ENCODE peak calls at places on chromosome 16, in nine cellular contexts. J is CD8-positive, alpha-beta T cell; L is A549; D is tibial nerve; E is astrocyte; K is GM23248; B is CD4-positive, CD25-positive, alpha-beta regulatory T cell; S is adrenal gland; R is breast epithelium. N is an unnamed sample. For H3K9me3, the result is how much of the 10 kb centered on the place peaks cover.

GRCh38 chr16:81669473-81670350 is 109.4 kb upstream of the PLCG2 start:
- DNase-seq in J (no peak), L (no peak), D (no peak), E (no peak), K (no peak), B (no peak), S (no peak), R (no peak), N (no peak)

GRCh38 chr16:72241930-72242329 is 70.0 kb upstream of the PMFBP1 start:
- DNase-seq in J (no peak), L (peak), D (peak), E (peak), K (peak), B (no peak), S (peak), R (no peak), N (no peak)

GRCh38 chr16:56610017-56610608 is 1.7 kb downstream of the MT2A start:
- DNase-seq in J (peak), L (peak), D (peak), E (peak), K (peak), B (peak), S (peak), R (peak), N (no peak)

GRCh38 chr16:50530277-50531236 is 17.6 kb upstream of the NKD1 start:
- DNase-seq in J (no peak), L (no peak), D (no peak), E (no peak), K (no peak), B (no peak), S (peak), R (peak), N (peak)

GRCh38 chr16:2751577-2752034 is 832 bp upstream of the SRRM2 start:
- DNase-seq in J (no peak), L (peak), D (no peak), E (no peak), K (no peak), B (no peak), S (no peak), R (no peak), N (no peak)

GRCh38 chr16:4801051-4801961 is 1.1 kb downstream of the ROGDI start:
- DNase-seq in J (no peak), L (no peak), D (no peak), E (no peak), K (no peak), B (no peak), S (no peak), R (no peak), N (no peak)

GRCh38 chr16:57113664-57114063 is 21.3 kb downstream of the CPNE2 start:
- DNase-seq in J (no peak), L (no peak), D (no peak), E (no peak), K (no peak), B (no peak), S (no peak), R (no peak), N (no peak)

GRCh38 chr16:85828166-85828565 is 28.7 kb downstream of the COX4I1 start:
- DNase-seq in J (no peak), L (no peak), D (no peak), E (no peak), K (no peak), B (no peak), S (no peak), R (no peak), N (no peak)

GRCh38 chr16:56851671-56852400 is 13.2 kb upstream of the SLC12A3 start:
- DNase-seq in J (no peak), L (no peak), D (no peak), E (no peak), K (peak), B (no peak), S (no peak), R (no peak), N (peak)

GRCh38 chr16:11084484-11085024 is 140.2 kb downstream of the CLEC16A start:
- DNase-seq in J (no peak), L (no peak), D (no peak), E (peak), K (peak), B (no peak), S (peak), R (no peak), N (no peak)

GRCh38 chr16:23509763-23510153 is 536 bp downstream of the GGA2 start:
- DNase-seq in J (peak), L (no peak), D (no peak), E (peak), K (peak), B (peak), S (peak), R (no peak), N (no peak)

GRCh38 chr16:84062734-84063640 is 20.4 kb upstream of the SLC38A8 start:
- DNase-seq in J (peak), L (peak), D (peak), E (peak), K (peak), B (peak), S (peak), R (peak), N (no peak)

GRCh38 chr16:3187798-3188674 is at the start of gene OR1F1:
- DNase-seq in J (peak), L (peak), D (no peak), E (peak), K (peak), B (peak), S (no peak), R (no peak), N (no peak)

GRCh38 chr16:508884-509736 is 18.4 kb upstream of the CAPN15 start:
- DNase-seq in J (no peak), L (no peak), D (no peak), E (no peak), K (no peak), B (no peak), S (no peak), R (no peak), N (peak)

GRCh38 chr16:25855818-25856217 is 164.1 kb downstream of the HS3ST4 start:
- DNase-seq in J (no peak), L (no peak), D (no peak), E (no peak), K (no peak), B (no peak), S (no peak), R (no peak), N (no peak)

GRCh38 chr16:51268237-51268636 is 117.2 kb upstream of the SALL1 start:
- DNase-seq in J (no peak), L (no peak), D (peak), E (no peak), K (no peak), B (no peak), S (no peak), R (no peak), N (no peak)

GRCh38 chr16:56517206-56517605 is 2.6 kb downstream of the BBS2 start:
- DNase-seq in J (no peak), L (no peak), D (no peak), E (no peak), K (no peak), B (no peak), S (no peak), R (no peak), N (no peak)

GRCh38 chr16:4389051-4389955 is 17.7 kb downstream of the VASN start:
- DNase-seq in J (no peak), L (no peak), D (no peak), E (no peak), K (peak), B (no peak), S (no peak), R (no peak), N (no peak)

GRCh38 chr16:84052071-84052622 is 9.6 kb upstream of the SLC38A8 start:
- DNase-seq in J (no peak), L (no peak), D (no peak), E (no peak), K (no peak), B (no peak), S (no peak), R (no peak), N (peak)

GRCh38 chr16:20166531-20167235 is 93.0 kb upstream of the GPR139 start:
- DNase-seq in J (no peak), L (no peak), D (no peak), E (no peak), K (no peak), B (no peak), S (no peak), R (no peak), N (no peak)

GRCh38 chr16:23388786-23389185 is 64.2 kb downstream of the COG7 start:
- DNase-seq in J (no peak), L (no peak), D (no peak), E (no peak), K (no peak), B (no peak), S (no peak), R (no peak), N (no peak)

GRCh38 chr16:70588565-70588964 is 57.8 kb upstream of the IL34 start:
- DNase-seq in J (no peak), L (no peak), D (no peak), E (peak), K (peak), B (no peak), S (no peak), R (no peak), N (no peak)

GRCh38 chr16:50970221-50970620 is 180.8 kb downstream of the SALL1 start:
- DNase-seq in J (no peak), L (no peak), D (no peak), E (no peak), K (no peak), B (no peak), S (no peak), R (no peak), N (no peak)

GRCh38 chr16:29825145-29826044 is 5.1 kb downstream of the MVP start:
- DNase-seq in J (no peak), L (peak), D (no peak), E (peak), K (peak), B (no peak), S (peak), R (no peak), N (no peak)

GRCh38 chr16:57357330-57358151 is 1.0 kb upstream of the CCL22 start:
- DNase-seq in J (no peak), L (no peak), D (no peak), E (no peak), K (no peak), B (no peak), S (no peak), R (no peak), N (no peak)

GRCh38 chr16:26765087-26765486 is 301.6 kb upstream of the C16orf82 start:
- DNase-seq in J (no peak), L (peak), D (no peak), E (no peak), K (peak), B (no peak), S (no peak), R (no peak), N (no peak)

GRCh38 chr16:50299508-50300105 is 33.3 kb downstream of the ADCY7 start:
- DNase-seq in J (no peak), L (no peak), D (no peak), E (no peak), K (no peak), B (no peak), S (no peak), R (no peak), N (peak)

GRCh38 chr16:50735629-50736122 is 6.2 kb upstream of the CYLD start:
- DNase-seq in J (no peak), L (no peak), D (no peak), E (no peak), K (no peak), B (no peak), S (peak), R (no peak), N (no peak)

GRCh38 chr16:35314298-35314697 is 1854.9 kb downstream of the TP53TG3F start:
- DNase-seq in J (no peak), L (no peak), D (no peak), E (no peak), K (no peak), B (no peak), S (no peak), R (no peak), N (no peak)

DNA sequence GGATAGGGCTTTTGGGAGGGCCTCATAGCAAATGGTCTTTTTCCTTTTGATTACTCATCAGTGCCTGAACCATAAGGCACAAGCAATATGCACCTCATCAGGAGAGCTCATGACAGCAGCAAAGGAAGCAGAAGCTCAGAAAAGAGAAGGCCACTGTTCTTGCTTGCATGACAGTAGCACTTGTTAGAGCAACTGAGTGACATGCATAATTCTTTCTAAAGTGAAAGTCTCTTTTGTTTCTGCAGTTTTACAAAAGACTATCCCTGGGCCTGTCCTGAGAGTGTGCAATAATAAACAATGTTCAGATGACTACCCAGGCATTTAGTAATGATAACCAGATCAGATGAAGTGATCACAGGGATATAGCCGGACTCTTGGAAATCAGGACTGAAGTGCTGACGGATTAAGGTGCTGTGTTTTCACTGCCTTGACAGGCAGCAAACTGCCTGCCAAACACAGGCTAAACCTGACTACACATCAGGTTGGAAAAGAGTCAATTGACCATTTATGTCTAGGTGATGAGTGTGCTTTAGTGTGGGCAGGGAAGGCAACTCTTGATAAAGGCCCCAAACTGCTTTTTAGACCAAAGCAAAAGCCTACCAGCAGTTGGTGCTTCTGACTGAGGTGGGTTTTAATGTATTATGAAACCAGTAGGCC is 1860.3 kb downstream of the TP53TG3F start:
- DNase-seq in J (no peak), L (no peak), D (no peak), E (no peak), K (no peak), B (no peak), S (no peak), R (no peak), N (no peak)
- H3K9me3 ChIP-seq in J (under half), L (under half), D (under half), E (under half), K (under half), B (under half), S (under half), R (under half), N (under half)

DNA sequence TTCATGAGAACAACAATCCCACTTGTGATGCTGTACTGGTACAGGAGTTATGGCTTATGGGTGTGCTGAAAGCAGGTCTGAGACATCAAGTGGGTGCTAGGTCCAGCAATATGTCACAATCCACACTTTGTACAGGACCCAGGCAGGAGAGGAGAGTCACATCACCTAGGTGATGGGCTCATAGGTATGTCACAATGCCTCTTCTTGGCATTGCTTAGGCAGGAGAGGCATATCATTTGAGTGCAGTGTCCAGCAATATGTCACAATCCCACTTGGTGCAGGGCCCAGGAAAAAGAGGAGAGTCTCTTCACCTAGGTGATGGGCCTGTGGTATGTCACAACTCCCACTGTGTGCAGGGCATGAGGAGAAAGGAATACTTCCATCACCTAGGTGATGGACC is 2110.0 kb downstream of the TP53TG3F start:
- DNase-seq in J (no peak), L (no peak), D (no peak), E (no peak), K (no peak), B (no peak), S (no peak), R (no peak), N (no peak)
- H3K9me3 ChIP-seq in J (under half), L (under half), D (under half), E (under half), K (under half), B (under half), S (under half), R (under half), N (under half)

GRCh38 chr16:48586083-48586482 is 23.9 kb downstream of the N4BP1 start:
- DNase-seq in J (no peak), L (no peak), D (no peak), E (no peak), K (no peak), B (no peak), S (no peak), R (no peak), N (no peak)
- H3K9me3 ChIP-seq in J (under half), L (under half), D (under half), E (under half), K (under half), B (under half), S (under half), R (under half), N (under half)

GRCh38 chr16:35788381-35788780 is 2329.0 kb downstream of the TP53TG3F start:
- DNase-seq in J (no peak), L (no peak), D (no peak), E (no peak), K (no peak), B (no peak), S (no peak), R (no peak), N (no peak)
- H3K9me3 ChIP-seq in J (under half), L (under half), D (under half), E (under half), K (under half), B (half or more), S (under half), R (under half), N (under half)

GRCh38 chr16:78994135-78994534 is 606.4 kb downstream of the MAF start:
- DNase-seq in J (no peak), L (no peak), D (no peak), E (no peak), K (no peak), B (no peak), S (no peak), R (no peak), N (no peak)
- H3K9me3 ChIP-seq in J (under half), L (under half), D (under half), E (under half), K (under half), B (under half), S (under half), R (under half), N (under half)

DNA sequence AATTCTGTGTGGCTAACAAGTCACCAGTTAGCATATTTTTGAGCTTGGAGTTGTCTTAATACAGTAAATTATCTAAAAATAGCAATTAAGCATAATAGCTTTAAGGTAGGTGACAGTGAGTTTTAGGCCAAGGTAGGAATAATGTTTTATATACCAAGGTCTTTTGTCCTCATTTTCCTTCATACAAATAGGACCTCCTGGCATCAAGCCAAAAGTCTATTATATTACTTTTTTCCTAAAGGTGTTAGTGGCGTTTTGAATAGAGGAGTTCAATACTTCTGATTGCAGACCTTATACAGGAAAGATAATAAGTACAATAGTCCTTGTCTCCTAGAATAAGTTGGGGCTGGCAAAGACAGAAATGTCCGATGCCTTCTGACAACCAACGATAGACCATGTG is 2277.7 kb downstream of the TP53TG3F start:
- DNase-seq in J (no peak), L (no peak), D (no peak), E (no peak), K (peak), B (no peak), S (no peak), R (no peak), N (no peak)
- H3K9me3 ChIP-seq in J (under half), L (under half), D (under half), E (under half), K (under half), B (half or more), S (under half), R (under half), N (under half)

GRCh38 chr16:63135069-63135468 is 1098.8 kb upstream of the CDH8 start:
- DNase-seq in J (no peak), L (no peak), D (no peak), E (no peak), K (no peak), B (no peak), S (no peak), R (no peak), N (no peak)

GRCh38 chr16:63129411-63130125 is 1093.3 kb upstream of the CDH8 start:
- DNase-seq in J (no peak), L (no peak), D (no peak), E (no peak), K (no peak), B (no peak), S (no peak), R (no peak), N (no peak)

GRCh38 chr16:63130942-63131341 is 1094.7 kb upstream of the CDH8 start:
- DNase-seq in J (no peak), L (no peak), D (no peak), E (no peak), K (no peak), B (no peak), S (no peak), R (no peak), N (no peak)

DNA sequence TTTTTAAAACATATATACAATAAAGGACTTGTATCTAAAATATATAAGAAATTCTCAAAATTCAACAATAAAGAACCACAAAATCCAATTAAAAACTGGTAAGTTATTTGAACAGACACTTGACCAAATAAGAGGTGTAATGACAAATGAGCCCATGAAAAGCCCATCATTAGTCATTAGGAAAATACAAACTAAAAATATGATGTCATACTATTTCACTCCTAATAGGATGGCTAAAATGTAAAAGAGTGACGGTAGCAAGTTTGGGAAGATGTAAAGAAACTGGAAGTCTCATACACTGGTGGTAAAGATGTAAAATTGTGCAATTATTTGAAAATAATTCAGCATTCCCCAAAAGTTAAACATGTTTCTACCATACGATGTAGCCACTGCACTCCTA is 1095.3 kb upstream of the CDH8 start:
- DNase-seq in J (no peak), L (no peak), D (no peak), E (no peak), K (no peak), B (no peak), S (no peak), R (no peak), N (no peak)
- H3K9me3 ChIP-seq in J (under half), L (under half), D (under half), E (under half), K (under half), B (under half), S (under half), R (under half), N (under half)

DNA sequence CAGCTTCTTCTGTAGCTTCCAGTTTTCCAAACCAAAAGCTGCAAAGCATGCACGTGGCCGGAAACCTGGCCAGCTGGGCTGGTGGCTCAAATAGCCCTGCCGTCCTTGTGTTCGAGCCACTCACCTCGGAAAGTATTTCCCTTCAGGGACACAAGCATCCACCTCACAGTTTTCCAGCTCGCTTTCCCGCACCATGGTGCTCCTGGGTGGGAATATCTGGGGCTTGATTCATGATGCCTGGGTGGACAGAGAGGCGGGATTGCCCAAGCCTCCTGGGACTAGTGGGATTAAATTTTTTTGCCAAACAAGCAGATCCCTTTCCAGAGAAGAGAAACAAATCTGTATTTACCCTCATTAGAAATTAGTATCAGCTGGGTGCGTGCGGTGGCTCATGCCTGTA is 7.1 kb upstream of the MVD start:
- DNase-seq in J (no peak), L (no peak), D (no peak), E (no peak), K (peak), B (no peak), S (no peak), R (no peak), N (no peak)
- H3K9me3 ChIP-seq in J (under half), L (under half), D (under half), E (under half), K (under half), B (under half), S (under half), R (under half), N (under half)

GRCh38 chr16:61576476-61576875 is 459.8 kb downstream of the CDH8 start:
- DNase-seq in J (no peak), L (no peak), D (no peak), E (no peak), K (no peak), B (no peak), S (no peak), R (no peak), N (no peak)

GRCh38 chr16:61581417-61582046 is 454.7 kb downstream of the CDH8 start:
- DNase-seq in J (no peak), L (no peak), D (no peak), E (no peak), K (no peak), B (no peak), S (no peak), R (no peak), N (no peak)

GRCh38 chr16:61575617-61576016 is 460.6 kb downstream of the CDH8 start:
- DNase-seq in J (no peak), L (no peak), D (no peak), E (no peak), K (no peak), B (no peak), S (no peak), R (no peak), N (no peak)

GRCh38 chr16:61580579-61580978 is 455.7 kb downstream of the CDH8 start:
- DNase-seq in J (peak), L (no peak), D (no peak), E (no peak), K (no peak), B (no peak), S (no peak), R (no peak), N (no peak)

GRCh38 chr16:61579195-61579594 is 457.0 kb downstream of the CDH8 start:
- DNase-seq in J (no peak), L (no peak), D (no peak), E (no peak), K (no peak), B (no peak), S (no peak), R (no peak), N (no peak)
- H3K9me3 ChIP-seq in J (under half), L (under half), D (under half), E (under half), K (under half), B (under half), S (under half), R (under half), N (under half)

N was measured in suprapubic skin.